ENCODE peak calls at places on chromosome 19, in six cellular contexts. K, O, V, H, B and C are unnamed samples.
A peak's percentile ranks its signal among the peaks of the same experiment; 100 is the strongest.

GRCh38 chr19:14090509-14091085 is at the start of gene SAMD1:
- DNase-seq in K (peak; percentile 76), B (no peak), V (peak; percentile 73), H (no peak), O (peak; percentile 95), C (peak; percentile 68)

GRCh38 chr19:5850743-5851293 is 431 bp downstream of the FUT3 start:
- DNase-seq in O (peak; percentile 9), H (no peak), K (no peak), B (no peak), V (no peak), C (peak; percentile 10)

GRCh38 chr19:46435009-46435408 is 6.3 kb upstream of the PNMA8C start:
- DNase-seq in B (no peak), V (no peak), K (no peak), H (no peak), O (no peak), C (no peak)

GRCh38 chr19:10551698-10552301 is 8.1 kb downstream of the ATG4D start:
- DNase-seq in H (no peak), K (no peak), B (no peak), V (no peak), O (no peak), C (no peak)

GRCh38 chr19:12365094-12365371 is 450 bp downstream of the ZNF442 start:
- DNase-seq in H (no peak), O (peak; percentile 76), B (no peak), V (no peak), K (no peak), C (no peak)

GRCh38 chr19:37817180-37817911 is 38.0 kb upstream of the ZNF573 start:
- DNase-seq in O (peak; percentile 86), V (no peak), B (peak; percentile 10), H (no peak), K (peak; percentile 29), C (no peak)

GRCh38 chr19:2446390-2446789 is 10.4 kb downstream of the LMNB2 start:
- DNase-seq in H (no peak), V (no peak), K (peak; percentile 54), B (no peak), O (no peak), C (no peak)

GRCh38 chr19:6811906-6812305 is 39.4 kb downstream of the VAV1 start:
- DNase-seq in K (no peak), V (peak; percentile 31), B (no peak), O (peak; percentile 73), H (peak; percentile 12), C (no peak)

GRCh38 chr19:19628499-19629134 is 597 bp upstream of the LPAR2 start:
- DNase-seq in K (no peak), H (no peak), B (peak; percentile 73), O (peak; percentile 95), V (no peak), C (no peak)

GRCh38 chr19:29006057-29006735 is 206.8 kb downstream of the UQCRFS1 start:
- DNase-seq in V (no peak), O (no peak), K (no peak), H (no peak), B (no peak), C (no peak)

GRCh38 chr19:12205296-12205695 is 42.4 kb downstream of the ZNF136 start:
- DNase-seq in O (no peak), H (no peak), V (no peak), B (no peak), K (no peak), C (no peak)

GRCh38 chr19:474126-475078 is 13.6 kb upstream of the SHC2 start:
- DNase-seq in V (no peak), K (no peak), O (no peak), B (no peak), H (no peak), C (no peak)

GRCh38 chr19:15252398-15253018 is 20.3 kb upstream of the EPHX3 start:
- DNase-seq in K (no peak), B (no peak), O (no peak), H (no peak), V (no peak), C (no peak)

GRCh38 chr19:46491975-46492682 is 3.5 kb downstream of the PNMA8B start:
- DNase-seq in K (no peak), H (no peak), V (no peak), B (no peak), O (peak; percentile 26), C (no peak)

GRCh38 chr19:48639483-48640375 is 2.5 kb upstream of the DBP start:
- DNase-seq in O (no peak), K (no peak), H (no peak), V (no peak), B (no peak), C (no peak)

GRCh38 chr19:917323-918151 is at the start of gene KISS1R:
- DNase-seq in H (no peak), V (peak; percentile 71), O (peak; percentile 84), B (no peak), K (no peak), C (peak; percentile 50)

GRCh38 chr19:6226012-6226411 is 53.8 kb downstream of the MLLT1 start:
- DNase-seq in B (no peak), V (no peak), H (no peak), O (no peak), K (no peak), C (no peak)

GRCh38 chr19:5299137-5299536 is 41.5 kb downstream of the PTPRS start:
- DNase-seq in H (no peak), V (no peak), K (no peak), B (no peak), O (no peak), C (no peak)

GRCh38 chr19:12043752-12044422 is 8.4 kb upstream of the ZNF433 start:
- DNase-seq in V (no peak), K (no peak), H (no peak), O (no peak), B (no peak), C (no peak)

GRCh38 chr19:46296722-46297431 is at the start of gene HIF3A:
- DNase-seq in O (peak; percentile 90), K (no peak), H (no peak), B (peak; percentile 82), V (no peak), C (no peak)

GRCh38 chr19:16316506-16316882 is 8.1 kb upstream of the KLF2 start:
- DNase-seq in B (no peak), V (no peak), K (no peak), H (no peak), O (no peak), C (no peak)

GRCh38 chr19:29596080-29596479 is 10.0 kb upstream of the POP4 start:
- DNase-seq in H (no peak), B (no peak), O (no peak), K (no peak), V (no peak), C (no peak)

GRCh38 chr19:14460935-14461334 is 14.2 kb downstream of the PTGER1 start:
- DNase-seq in V (no peak), K (no peak), H (no peak), B (no peak), O (no peak), C (no peak)

GRCh38 chr19:5743640-5744039 is 23.2 kb downstream of the CATSPERD start:
- DNase-seq in B (no peak), K (no peak), H (no peak), V (no peak), O (no peak), C (no peak)

GRCh38 chr19:42512743-42513304 is 15.5 kb downstream of the CEACAM1 start:
- DNase-seq in H (peak; percentile 71), V (no peak), B (no peak), O (no peak), K (no peak), C (no peak)

GRCh38 chr19:52535831-52536800 is 8.6 kb downstream of the ZNF808 start:
- DNase-seq in B (peak; percentile 41), K (peak; percentile 56), V (no peak), H (peak; percentile 67), O (peak; percentile 84), C (peak; percentile 47)

GRCh38 chr19:15469513-15470297 is 5.4 kb upstream of the RASAL3 start:
- DNase-seq in V (no peak), H (no peak), O (peak; percentile 25), B (no peak), K (no peak), C (no peak)

GRCh38 chr19:27975419-27976005 is 1237.4 kb downstream of the UQCRFS1 start:
- DNase-seq in V (no peak), O (no peak), B (no peak), H (no peak), K (no peak), C (no peak)

GRCh38 chr19:2048104-2048958 is 2.7 kb downstream of the MKNK2 start:
- DNase-seq in K (no peak), B (no peak), V (no peak), H (no peak), O (no peak), C (no peak)

GRCh38 chr19:4327252-4327876 is 11.3 kb downstream of the STAP2 start:
- DNase-seq in H (no peak), B (peak; percentile 89), K (no peak), V (no peak), O (peak; percentile 93), C (no peak)

GRCh38 chr19:3154957-3155736 is 19.3 kb downstream of the GNA15 start:
- DNase-seq in B (no peak), H (peak; percentile 88), O (peak; percentile 66), V (peak; percentile 50), K (peak; percentile 71), C (peak; percentile 73)

GRCh38 chr19:54995561-54995960 is 29.4 kb downstream of the NLRP2 start:
- DNase-seq in B (no peak), K (no peak), H (no peak), V (no peak), O (no peak), C (no peak)
- TF ChIP-seq TAF1 in B (no peak), K (no peak), H (no peak), V (no peak), O (no peak), C (no peak)

GRCh38 chr19:18588611-18589379 is at the start of gene REX1BD:
- DNase-seq in B (no peak), H (peak; percentile 54), V (peak; percentile 78), K (peak; percentile 82), O (peak; percentile 89), C (peak; percentile 83)
- TF ChIP-seq TAF1 in B (peak; percentile 79), H (peak; percentile 73), V (peak; percentile 91), K (no peak), O (peak; percentile 68), C (peak; percentile 6)

GRCh38 chr19:34639491-34640085 is 37.4 kb downstream of the SCGB2B2 start:
- DNase-seq in H (peak; percentile 13), V (peak; percentile 82), K (no peak), O (peak; percentile 43), B (no peak), C (no peak)
- TF ChIP-seq TAF1 in H (no peak), V (no peak), K (no peak), O (no peak), B (no peak), C (no peak)

GRCh38 chr19:32186542-32187330 is 158.7 kb upstream of the ZNF507 start:
- DNase-seq in B (no peak), O (no peak), K (no peak), H (no peak), V (no peak), C (no peak)
- TF ChIP-seq TAF1 in B (no peak), O (no peak), K (no peak), H (no peak), V (no peak), C (no peak)